ENCODE peak calls at places on chromosomes 1 and 21, in four cellular contexts. B is astrocyte of the spinal cord, M is OCI-LY7, Q is ovary. T is an unnamed sample.

GRCh38 chr1:220685879-220686278 is 4.3 kb upstream of the C1orf115 start:
- DNase-seq in B (no peak), M (no peak), Q (no peak), T (no peak)

GRCh38 chr1:178986204-178986603 is 39.5 kb upstream of the FAM20B start:
- DNase-seq in B (no peak), M (no peak), Q (no peak), T (peak)

GRCh38 chr1:37734629-37735591 is 30.0 kb downstream of the EPHA10 start:
- DNase-seq in B (no peak), M (no peak), Q (no peak), T (no peak)

GRCh38 chr1:153599847-153600246 is 13.1 kb downstream of the S100A16 start:
- DNase-seq in B (no peak), M (no peak), Q (no peak), T (no peak)

GRCh38 chr1:29050141-29050540 is 73.6 kb downstream of the TMEM200B start:
- DNase-seq in B (no peak), M (no peak), Q (no peak), T (no peak)

GRCh38 chr1:14937288-14937949 is 216.1 kb upstream of the TMEM51 start:
- DNase-seq in B (no peak), M (no peak), Q (no peak), T (no peak)

GRCh38 chr1:34905098-34905459 is 24.4 kb downstream of the DLGAP3 start:
- DNase-seq in B (no peak), M (no peak), Q (no peak), T (no peak)

GRCh38 chr1:98749152-98749756 is 87.7 kb downstream of the SNX7 start:
- DNase-seq in B (peak), M (peak), Q (no peak), T (no peak)

GRCh38 chr1:232377494-232377770 is 252.5 kb downstream of the SIPA1L2 start:
- DNase-seq in B (peak), M (no peak), Q (no peak), T (no peak)

DNA sequence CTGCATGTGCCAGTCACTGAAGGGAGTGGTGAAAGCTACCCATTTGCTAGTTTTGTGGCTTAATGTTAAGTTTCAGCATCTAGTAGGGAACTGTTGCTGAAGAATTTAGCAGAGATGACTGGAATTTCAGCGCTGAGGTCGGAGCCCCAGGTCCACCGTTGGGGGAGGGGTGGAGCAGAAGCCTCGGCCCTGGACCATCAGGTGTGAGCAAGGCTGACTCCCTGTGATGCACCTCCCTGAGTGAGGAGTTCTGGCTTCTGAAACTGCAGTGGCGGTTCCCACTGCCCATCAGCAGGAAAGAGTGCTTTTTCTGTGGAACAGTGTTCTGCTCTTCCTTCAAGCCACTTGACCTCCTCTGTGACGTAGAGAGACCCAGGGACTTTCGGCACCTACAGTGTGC is 1.3 kb downstream of the NOS1AP start:
- DNase-seq in B (no peak), M (no peak), Q (no peak), T (no peak)
- H3K4me3 ChIP-seq in B (peak), M (no peak), Q (no peak), T (peak)

GRCh38 chr1:111480682-111481081 is 6.9 kb downstream of the C1orf162 start:
- DNase-seq in B (no peak), M (no peak), Q (no peak), T (no peak)
- H3K4me3 ChIP-seq in B (no peak), M (no peak), Q (no peak), T (no peak)

GRCh38 chr1:160451119-160451858 is 50.9 kb downstream of the VANGL2 start:
- DNase-seq in B (no peak), M (no peak), Q (no peak), T (no peak)
- H3K4me3 ChIP-seq in B (no peak), M (no peak), Q (no peak), T (no peak)

GRCh38 chr1:223706077-223706988 is 6.0 kb upstream of the CAPN2 start:
- DNase-seq in B (peak), M (no peak), Q (peak), T (no peak)
- H3K4me3 ChIP-seq in B (no peak), M (no peak), Q (no peak), T (no peak)

GRCh38 chr21:24896735-24897124 is 710.6 kb downstream of the MRPL39 start:
- DNase-seq in B (no peak), M (no peak), Q (no peak), T (no peak)

GRCh38 chr21:24897883-24898282 is 709.4 kb downstream of the MRPL39 start:
- DNase-seq in B (no peak), M (no peak), Q (no peak), T (no peak)

GRCh38 chr21:24895885-24896734 is 711.2 kb downstream of the MRPL39 start:
- DNase-seq in B (peak), M (no peak), Q (peak), T (no peak)

GRCh38 chr21:24899138-24899537 is 708.1 kb downstream of the MRPL39 start:
- DNase-seq in B (no peak), M (no peak), Q (no peak), T (no peak)

DNA sequence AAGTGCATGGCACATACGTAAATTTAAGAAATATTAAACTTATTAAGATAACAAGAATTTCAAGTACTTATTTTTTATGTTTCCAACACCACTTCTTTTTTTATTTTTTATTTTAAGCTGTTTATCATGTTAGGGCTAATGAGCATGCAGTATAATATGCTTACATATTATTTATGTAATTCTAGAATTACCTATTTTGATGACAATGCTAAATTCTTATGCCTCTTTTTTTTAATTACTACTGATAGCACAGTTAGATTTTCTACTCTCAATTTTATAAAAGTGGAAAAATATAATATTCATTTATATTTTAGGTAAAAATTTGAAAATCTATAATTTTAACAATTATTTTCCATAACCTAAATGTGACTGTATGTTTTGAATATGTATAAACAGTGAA is 713.0 kb downstream of the MRPL39 start:
- DNase-seq in B (no peak), M (no peak), Q (no peak), T (no peak)
- H3K4me3 ChIP-seq in B (no peak), M (no peak), Q (no peak), T (no peak)

DNA sequence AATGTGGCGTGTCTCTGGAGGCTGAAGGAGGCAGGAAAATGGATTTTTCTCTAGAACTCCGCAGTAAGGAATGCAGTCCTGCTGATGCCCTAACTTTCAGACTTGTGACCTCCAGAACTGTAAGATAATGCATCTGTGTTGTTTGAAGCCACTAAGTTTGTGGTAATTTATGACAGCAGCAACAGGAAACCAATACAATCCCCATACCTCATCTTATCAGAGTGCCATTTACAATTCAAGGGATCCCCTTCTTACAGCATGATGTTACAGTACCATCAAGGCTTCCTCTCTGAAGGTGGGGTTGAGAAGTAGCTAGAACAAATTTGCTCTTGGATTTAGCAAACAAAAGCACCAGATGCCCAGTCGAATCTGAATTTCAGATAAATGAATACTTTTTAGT is 21.6 kb downstream of the ABCA4 start:
- DNase-seq in B (no peak), M (no peak), Q (no peak), T (no peak)
- H3K4me3 ChIP-seq in B (no peak), M (no peak), Q (no peak), T (no peak)

GRCh38 chr1:201051399-201051798 is 27.9 kb upstream of the KIF21B start:
- DNase-seq in B (no peak), M (no peak), Q (no peak), T (no peak)
- H3K4me3 ChIP-seq in B (no peak), M (no peak), Q (no peak), T (no peak)